ENCODE peak calls at places on chromosomes 7 and 10, in nine cellular contexts. One of them, this sample, is unnamed.

GRCh38 chr7:132509667-132510066 is 66.6 kb downstream of the PLXNA4 start:
- DNase-seq in NCI-H460: no peak
- DNase-seq in HL-60: no peak
- DNase-seq in neural progenitor cell: no peak
- DNase-seq in pons: no peak
- DNase-seq in left lobe of liver: no peak
- DNase-seq in amygdala: no peak
- DNase-seq in CD4-positive, CD25-positive, alpha-beta regulatory T cell: no peak
- DNase-seq in bronchial epithelial cell: no peak
- DNase-seq in this sample: no peak

GRCh38 chr10:77081411-77082010 is 556.1 kb downstream of the KCNMA1 start:
- DNase-seq in NCI-H460: no peak
- DNase-seq in HL-60: no peak
- DNase-seq in neural progenitor cell: no peak
- DNase-seq in pons: no peak
- DNase-seq in left lobe of liver: no peak
- DNase-seq in amygdala: no peak
- DNase-seq in CD4-positive, CD25-positive, alpha-beta regulatory T cell: no peak
- DNase-seq in bronchial epithelial cell: no peak
- DNase-seq in this sample: no peak

GRCh38 chr10:17645591-17646345 is 1.8 kb downstream of the STAM start:
- DNase-seq in NCI-H460: no peak
- DNase-seq in HL-60: no peak
- DNase-seq in neural progenitor cell: no peak
- DNase-seq in pons: no peak
- DNase-seq in left lobe of liver: no peak
- DNase-seq in amygdala: no peak
- DNase-seq in CD4-positive, CD25-positive, alpha-beta regulatory T cell: no peak
- DNase-seq in bronchial epithelial cell: peak
- DNase-seq in this sample: peak

GRCh38 chr7:17131983-17132655 is 166.3 kb upstream of the AHR start:
- DNase-seq in NCI-H460: no peak
- DNase-seq in HL-60: no peak
- DNase-seq in neural progenitor cell: no peak
- DNase-seq in pons: no peak
- DNase-seq in left lobe of liver: no peak
- DNase-seq in amygdala: no peak
- DNase-seq in CD4-positive, CD25-positive, alpha-beta regulatory T cell: no peak
- DNase-seq in bronchial epithelial cell: no peak
- DNase-seq in this sample: no peak

GRCh38 chr7:138784692-138785091 is 13.1 kb upstream of the TMEM213 start:
- DNase-seq in NCI-H460: no peak
- DNase-seq in HL-60: no peak
- DNase-seq in neural progenitor cell: no peak
- DNase-seq in pons: no peak
- DNase-seq in left lobe of liver: no peak
- DNase-seq in amygdala: no peak
- DNase-seq in CD4-positive, CD25-positive, alpha-beta regulatory T cell: no peak
- DNase-seq in bronchial epithelial cell: peak
- DNase-seq in this sample: no peak

GRCh38 chr7:140673063-140673769 is 471 bp downstream of the ADCK2 start:
- DNase-seq in NCI-H460: no peak
- DNase-seq in HL-60: no peak
- DNase-seq in neural progenitor cell: peak
- DNase-seq in pons: no peak
- DNase-seq in left lobe of liver: peak
- DNase-seq in amygdala: peak
- DNase-seq in CD4-positive, CD25-positive, alpha-beta regulatory T cell: peak
- DNase-seq in bronchial epithelial cell: peak
- DNase-seq in this sample: peak

GRCh38 chr7:22576941-22577927 is 77.2 kb upstream of the STEAP1B start:
- DNase-seq in NCI-H460: peak
- DNase-seq in HL-60: no peak
- DNase-seq in neural progenitor cell: no peak
- DNase-seq in pons: peak
- DNase-seq in left lobe of liver: peak
- DNase-seq in amygdala: no peak
- DNase-seq in CD4-positive, CD25-positive, alpha-beta regulatory T cell: no peak
- DNase-seq in bronchial epithelial cell: peak
- DNase-seq in this sample: no peak

GRCh38 chr10:126073606-126074005 is 177.2 kb downstream of the FANK1 start:
- DNase-seq in NCI-H460: no peak
- DNase-seq in HL-60: no peak
- DNase-seq in neural progenitor cell: no peak
- DNase-seq in pons: no peak
- DNase-seq in left lobe of liver: no peak
- DNase-seq in amygdala: no peak
- DNase-seq in CD4-positive, CD25-positive, alpha-beta regulatory T cell: no peak
- DNase-seq in bronchial epithelial cell: peak
- DNase-seq in this sample: no peak

GRCh38 chr10:1172256-1172975 is 116.2 kb downstream of the WDR37 start:
- DNase-seq in NCI-H460: no peak
- DNase-seq in HL-60: no peak
- DNase-seq in neural progenitor cell: no peak
- DNase-seq in pons: no peak
- DNase-seq in left lobe of liver: no peak
- DNase-seq in amygdala: no peak
- DNase-seq in CD4-positive, CD25-positive, alpha-beta regulatory T cell: no peak
- DNase-seq in bronchial epithelial cell: no peak
- DNase-seq in this sample: no peak

GRCh38 chr10:127882391-127882790 is 10.3 kb downstream of the CLRN3 start:
- DNase-seq in NCI-H460: no peak
- DNase-seq in HL-60: no peak
- DNase-seq in neural progenitor cell: no peak
- DNase-seq in pons: no peak
- DNase-seq in left lobe of liver: no peak
- DNase-seq in amygdala: no peak
- DNase-seq in CD4-positive, CD25-positive, alpha-beta regulatory T cell: no peak
- DNase-seq in bronchial epithelial cell: no peak
- DNase-seq in this sample: no peak

GRCh38 chr10:103580011-103580410 is 86.5 kb downstream of the NEURL1 start:
- DNase-seq in NCI-H460: no peak
- DNase-seq in HL-60: no peak
- DNase-seq in neural progenitor cell: no peak
- DNase-seq in pons: no peak
- DNase-seq in left lobe of liver: no peak
- DNase-seq in amygdala: no peak
- DNase-seq in CD4-positive, CD25-positive, alpha-beta regulatory T cell: no peak
- DNase-seq in bronchial epithelial cell: no peak
- DNase-seq in this sample: no peak

GRCh38 chr7:80060218-80060806 is 74.3 kb upstream of the GNAI1 start:
- DNase-seq in NCI-H460: peak
- DNase-seq in HL-60: no peak
- DNase-seq in neural progenitor cell: peak
- DNase-seq in pons: peak
- DNase-seq in left lobe of liver: no peak
- DNase-seq in amygdala: no peak
- DNase-seq in CD4-positive, CD25-positive, alpha-beta regulatory T cell: no peak
- DNase-seq in bronchial epithelial cell: peak
- DNase-seq in this sample: peak

GRCh38 chr10:103723557-103723956 is 131.8 kb downstream of the SH3PXD2A start:
- DNase-seq in NCI-H460: no peak
- DNase-seq in HL-60: no peak
- DNase-seq in neural progenitor cell: no peak
- DNase-seq in pons: no peak
- DNase-seq in left lobe of liver: no peak
- DNase-seq in amygdala: no peak
- DNase-seq in CD4-positive, CD25-positive, alpha-beta regulatory T cell: no peak
- DNase-seq in bronchial epithelial cell: no peak
- DNase-seq in this sample: no peak

GRCh38 chr7:128211626-128212025 is 29.5 kb upstream of the LEP start:
- DNase-seq in NCI-H460: no peak
- DNase-seq in HL-60: no peak
- DNase-seq in neural progenitor cell: peak
- DNase-seq in pons: no peak
- DNase-seq in left lobe of liver: no peak
- DNase-seq in amygdala: no peak
- DNase-seq in CD4-positive, CD25-positive, alpha-beta regulatory T cell: no peak
- DNase-seq in bronchial epithelial cell: no peak
- DNase-seq in this sample: no peak

GRCh38 chr10:35416628-35417625 is 80.6 kb downstream of the CCNY start:
- DNase-seq in NCI-H460: no peak
- DNase-seq in HL-60: no peak
- DNase-seq in neural progenitor cell: peak
- DNase-seq in pons: no peak
- DNase-seq in left lobe of liver: no peak
- DNase-seq in amygdala: no peak
- DNase-seq in CD4-positive, CD25-positive, alpha-beta regulatory T cell: no peak
- DNase-seq in bronchial epithelial cell: no peak
- DNase-seq in this sample: no peak

GRCh38 chr7:121076350-121077164 is 88.0 kb downstream of the CPED1 start:
- DNase-seq in NCI-H460: no peak
- DNase-seq in HL-60: no peak
- DNase-seq in neural progenitor cell: no peak
- DNase-seq in pons: no peak
- DNase-seq in left lobe of liver: no peak
- DNase-seq in amygdala: no peak
- DNase-seq in CD4-positive, CD25-positive, alpha-beta regulatory T cell: no peak
- DNase-seq in bronchial epithelial cell: peak
- DNase-seq in this sample: no peak

GRCh38 chr10:110533149-110533548 is 34.3 kb upstream of the SMC3 start:
- DNase-seq in NCI-H460: no peak
- DNase-seq in HL-60: no peak
- DNase-seq in neural progenitor cell: peak
- DNase-seq in pons: no peak
- DNase-seq in left lobe of liver: no peak
- DNase-seq in amygdala: no peak
- DNase-seq in CD4-positive, CD25-positive, alpha-beta regulatory T cell: no peak
- DNase-seq in bronchial epithelial cell: no peak
- DNase-seq in this sample: no peak

GRCh38 chr7:142063551-142064442 is 47.7 kb upstream of the MGAM2 start:
- DNase-seq in NCI-H460: no peak
- DNase-seq in HL-60: no peak
- DNase-seq in neural progenitor cell: no peak
- DNase-seq in pons: peak
- DNase-seq in left lobe of liver: no peak
- DNase-seq in amygdala: no peak
- DNase-seq in CD4-positive, CD25-positive, alpha-beta regulatory T cell: no peak
- DNase-seq in bronchial epithelial cell: no peak
- DNase-seq in this sample: peak

GRCh38 chr7:21422747-21423146 is 5.1 kb upstream of the SP4 start:
- DNase-seq in NCI-H460: no peak
- DNase-seq in HL-60: no peak
- DNase-seq in neural progenitor cell: no peak
- DNase-seq in pons: no peak
- DNase-seq in left lobe of liver: no peak
- DNase-seq in amygdala: no peak
- DNase-seq in CD4-positive, CD25-positive, alpha-beta regulatory T cell: no peak
- DNase-seq in bronchial epithelial cell: no peak
- DNase-seq in this sample: no peak

GRCh38 chr10:5665380-5666323 is 743 bp downstream of the ASB13 start:
- DNase-seq in NCI-H460: no peak
- DNase-seq in HL-60: peak
- DNase-seq in neural progenitor cell: peak
- DNase-seq in pons: peak
- DNase-seq in left lobe of liver: no peak
- DNase-seq in amygdala: no peak
- DNase-seq in CD4-positive, CD25-positive, alpha-beta regulatory T cell: no peak
- DNase-seq in bronchial epithelial cell: peak
- DNase-seq in this sample: peak

GRCh38 chr7:137694405-137694804 is 152.4 kb downstream of the DGKI start:
- DNase-seq in NCI-H460: no peak
- DNase-seq in HL-60: no peak
- DNase-seq in neural progenitor cell: no peak
- DNase-seq in pons: no peak
- DNase-seq in left lobe of liver: no peak
- DNase-seq in amygdala: no peak
- DNase-seq in CD4-positive, CD25-positive, alpha-beta regulatory T cell: no peak
- DNase-seq in bronchial epithelial cell: peak
- DNase-seq in this sample: no peak

GRCh38 chr7:98788921-98789320 is 80.9 kb downstream of the TMEM130 start:
- DNase-seq in NCI-H460: no peak
- DNase-seq in HL-60: no peak
- DNase-seq in neural progenitor cell: no peak
- DNase-seq in pons: no peak
- DNase-seq in left lobe of liver: no peak
- DNase-seq in amygdala: no peak
- DNase-seq in CD4-positive, CD25-positive, alpha-beta regulatory T cell: no peak
- DNase-seq in bronchial epithelial cell: no peak
- DNase-seq in this sample: no peak

GRCh38 chr7:64946772-64947171 is 43.7 kb downstream of the ZNF273 start:
- DNase-seq in NCI-H460: no peak
- DNase-seq in HL-60: no peak
- DNase-seq in neural progenitor cell: peak
- DNase-seq in pons: no peak
- DNase-seq in left lobe of liver: no peak
- DNase-seq in amygdala: no peak
- DNase-seq in CD4-positive, CD25-positive, alpha-beta regulatory T cell: no peak
- DNase-seq in bronchial epithelial cell: no peak
- DNase-seq in this sample: no peak

GRCh38 chr7:4140933-4141332 is 541.2 kb upstream of the FOXK1 start:
- DNase-seq in NCI-H460: no peak
- DNase-seq in HL-60: no peak
- DNase-seq in neural progenitor cell: no peak
- DNase-seq in pons: no peak
- DNase-seq in left lobe of liver: no peak
- DNase-seq in amygdala: no peak
- DNase-seq in CD4-positive, CD25-positive, alpha-beta regulatory T cell: no peak
- DNase-seq in bronchial epithelial cell: no peak
- DNase-seq in this sample: no peak

GRCh38 chr7:145698526-145699262 is 417.9 kb upstream of the CNTNAP2 start:
- DNase-seq in NCI-H460: no peak
- DNase-seq in HL-60: no peak
- DNase-seq in neural progenitor cell: no peak
- DNase-seq in pons: no peak
- DNase-seq in left lobe of liver: no peak
- DNase-seq in amygdala: no peak
- DNase-seq in CD4-positive, CD25-positive, alpha-beta regulatory T cell: no peak
- DNase-seq in bronchial epithelial cell: peak
- DNase-seq in this sample: no peak

GRCh38 chr7:144670251-144670650 is 165.6 kb downstream of the TPK1 start:
- DNase-seq in NCI-H460: peak
- DNase-seq in HL-60: no peak
- DNase-seq in neural progenitor cell: no peak
- DNase-seq in pons: peak
- DNase-seq in left lobe of liver: no peak
- DNase-seq in amygdala: no peak
- DNase-seq in CD4-positive, CD25-positive, alpha-beta regulatory T cell: no peak
- DNase-seq in bronchial epithelial cell: peak
- DNase-seq in this sample: peak

GRCh38 chr10:27745719-27746363 is at the start of gene MKX:
- DNase-seq in NCI-H460: no peak
- DNase-seq in HL-60: no peak
- DNase-seq in neural progenitor cell: peak
- DNase-seq in pons: no peak
- DNase-seq in left lobe of liver: no peak
- DNase-seq in amygdala: no peak
- DNase-seq in CD4-positive, CD25-positive, alpha-beta regulatory T cell: no peak
- DNase-seq in bronchial epithelial cell: no peak
- DNase-seq in this sample: no peak

GRCh38 chr7:315516-316265 is 25.7 kb downstream of the FOXL3 start:
- DNase-seq in NCI-H460: no peak
- DNase-seq in HL-60: no peak
- DNase-seq in neural progenitor cell: no peak
- DNase-seq in pons: no peak
- DNase-seq in left lobe of liver: no peak
- DNase-seq in amygdala: no peak
- DNase-seq in CD4-positive, CD25-positive, alpha-beta regulatory T cell: no peak
- DNase-seq in bronchial epithelial cell: no peak
- DNase-seq in this sample: no peak

GRCh38 chr10:126480648-126481047 is 92.4 kb upstream of the ADAM12 start:
- DNase-seq in NCI-H460: no peak
- DNase-seq in HL-60: no peak
- DNase-seq in neural progenitor cell: no peak
- DNase-seq in pons: no peak
- DNase-seq in left lobe of liver: no peak
- DNase-seq in amygdala: no peak
- DNase-seq in CD4-positive, CD25-positive, alpha-beta regulatory T cell: no peak
- DNase-seq in bronchial epithelial cell: no peak
- DNase-seq in this sample: no peak

GRCh38 chr7:155097338-155097737 is 27.2 kb downstream of the HTR5A start:
- DNase-seq in NCI-H460: no peak
- DNase-seq in HL-60: no peak
- DNase-seq in neural progenitor cell: no peak
- DNase-seq in pons: no peak
- DNase-seq in left lobe of liver: no peak
- DNase-seq in amygdala: no peak
- DNase-seq in CD4-positive, CD25-positive, alpha-beta regulatory T cell: no peak
- DNase-seq in bronchial epithelial cell: no peak
- DNase-seq in this sample: no peak

GRCh38 chr10:70672993-70673928 is 955 bp downstream of the ADAMTS14 start:
- DNase-seq in NCI-H460: no peak
- DNase-seq in HL-60: no peak
- DNase-seq in neural progenitor cell: no peak
- DNase-seq in pons: peak
- DNase-seq in left lobe of liver: no peak
- DNase-seq in amygdala: no peak
- DNase-seq in CD4-positive, CD25-positive, alpha-beta regulatory T cell: no peak
- DNase-seq in bronchial epithelial cell: peak
- DNase-seq in this sample: no peak